ENCODE peak calls at places on chromosomes 3 and 15, in nine cellular contexts. P, Y, E, J, U, R, D, B and X are unnamed samples.

GRCh38 chr15:90558182-90558581 is 28.5 kb downstream of the CRTC3 start:
- DNase-seq in P (no peak), Y (no peak), E (no peak), J (no peak), U (no peak), R (peak; percentile 43), D (no peak), B (no peak), X (no peak)

GRCh38 chr3:107426223-107426622 is 49.0 kb downstream of the CCDC54 start:
- DNase-seq in P (no peak), Y (no peak), E (no peak), J (no peak), U (no peak), R (no peak), D (no peak), B (no peak), X (no peak)

GRCh38 chr3:190577225-190577624 is 63.3 kb downstream of the IL1RAP start:
- DNase-seq in P (no peak), Y (no peak), E (no peak), J (no peak), U (no peak), R (no peak), D (no peak), B (no peak), X (no peak)

GRCh38 chr3:3665961-3666640 is 133.1 kb upstream of the LRRN1 start:
- DNase-seq in P (no peak), Y (no peak), E (no peak), J (no peak), U (no peak), R (no peak), D (no peak), B (no peak), X (no peak)

GRCh38 chr15:101014921-101015841 is 96.0 kb downstream of the LRRK1 start:
- DNase-seq in P (peak; percentile 42), Y (no peak), E (peak; percentile 82), J (peak; percentile 42), U (peak; percentile 29), R (peak; percentile 72), D (no peak), B (peak; percentile 72), X (peak; percentile 32)

GRCh38 chr3:179189764-179190163 is 41.6 kb downstream of the PIK3CA start:
- DNase-seq in P (no peak), Y (no peak), E (peak; percentile 81), J (no peak), U (no peak), R (no peak), D (peak; percentile 54), B (no peak), X (no peak)

GRCh38 chr3:171055336-171056178 is 29.0 kb upstream of the SLC2A2 start:
- DNase-seq in P (no peak), Y (peak; percentile 96), E (peak; percentile 60), J (no peak), U (no peak), R (no peak), D (no peak), B (no peak), X (peak; percentile 13)

GRCh38 chr3:170476291-170476690 is 57.6 kb downstream of the CLDN11 start:
- DNase-seq in P (no peak), Y (peak; percentile 47), E (no peak), J (peak; percentile 41), U (no peak), R (no peak), D (no peak), B (peak; percentile 77), X (no peak)

GRCh38 chr15:40340038-40340739 is 550 bp downstream of the CCDC9B start:
- DNase-seq in P (no peak), Y (no peak), E (peak; percentile 82), J (peak; percentile 38), U (no peak), R (peak; percentile 87), D (no peak), B (no peak), X (no peak)

GRCh38 chr3:107734317-107734716 is 211.6 kb downstream of the BBX start:
- DNase-seq in P (no peak), Y (no peak), E (no peak), J (no peak), U (no peak), R (no peak), D (no peak), B (no peak), X (no peak)

GRCh38 chr3:175608351-175608750 is 749.2 kb downstream of the NAALADL2 start:
- DNase-seq in P (no peak), Y (no peak), E (no peak), J (no peak), U (no peak), R (no peak), D (no peak), B (no peak), X (no peak)

GRCh38 chr3:174884776-174885568 is 25.8 kb downstream of the NAALADL2 start:
- DNase-seq in P (no peak), Y (no peak), E (no peak), J (no peak), U (no peak), R (no peak), D (no peak), B (peak; percentile 34), X (no peak)

GRCh38 chr3:136624894-136625815 is 127.0 kb downstream of the STAG1 start:
- DNase-seq in P (no peak), Y (peak; percentile 92), E (peak; percentile 20), J (no peak), U (no peak), R (no peak), D (no peak), B (peak; percentile 97), X (peak; percentile 71)

GRCh38 chr3:115436767-115437301 is 186.5 kb upstream of the GAP43 start:
- DNase-seq in P (no peak), Y (peak; percentile 48), E (peak; percentile 97), J (peak; percentile 75), U (no peak), R (no peak), D (peak; percentile 66), B (peak; percentile 91), X (peak; percentile 24)

GRCh38 chr3:112111785-112112402 is 21.2 kb downstream of the GCSAM start:
- DNase-seq in P (peak; percentile 76), Y (peak; percentile 70), E (peak; percentile 84), J (no peak), U (peak; percentile 16), R (no peak), D (peak; percentile 32), B (peak; percentile 83), X (peak; percentile 46)

GRCh38 chr15:58546635-58547627 is 115.1 kb downstream of the LIPC start:
- DNase-seq in P (no peak), Y (peak; percentile 97), E (peak; percentile 91), J (peak; percentile 74), U (no peak), R (no peak), D (peak; percentile 62), B (peak; percentile 81), X (peak; percentile 76)

GRCh38 chr3:78666458-78666800 is 1101.4 kb downstream of the ROBO1 start:
- DNase-seq in P (no peak), Y (peak; percentile 73), E (peak; percentile 16), J (no peak), U (no peak), R (no peak), D (no peak), B (no peak), X (no peak)

GRCh38 chr3:149908558-149908957 is 62.1 kb downstream of the PFN2 start:
- DNase-seq in P (no peak), Y (no peak), E (no peak), J (no peak), U (no peak), R (no peak), D (no peak), B (no peak), X (no peak)

GRCh38 chr15:89486726-89487050 is 9.7 kb downstream of the RHCG start:
- DNase-seq in P (no peak), Y (no peak), E (no peak), J (no peak), U (no peak), R (no peak), D (no peak), B (peak; percentile 31), X (no peak)

GRCh38 chr3:62167566-62168262 is 205.6 kb downstream of the FEZF2 start:
- DNase-seq in P (no peak), Y (no peak), E (no peak), J (no peak), U (no peak), R (no peak), D (no peak), B (no peak), X (no peak)

GRCh38 chr3:110625126-110625798 is 446.4 kb upstream of the NECTIN3 start:
- DNase-seq in P (no peak), Y (no peak), E (no peak), J (no peak), U (no peak), R (no peak), D (no peak), B (peak; percentile 89), X (no peak)

GRCh38 chr15:46034755-46035154 is 399.9 kb downstream of the SQOR start:
- DNase-seq in P (no peak), Y (no peak), E (no peak), J (no peak), U (no peak), R (no peak), D (no peak), B (no peak), X (no peak)

GRCh38 chr3:194984624-194985023 is 286.3 kb downstream of the XXYLT1 start:
- DNase-seq in P (no peak), Y (no peak), E (no peak), J (no peak), U (no peak), R (no peak), D (no peak), B (no peak), X (no peak)

GRCh38 chr3:143170043-143170442 is 50.5 kb downstream of the CHST2 start:
- DNase-seq in P (no peak), Y (no peak), E (no peak), J (no peak), U (no peak), R (no peak), D (no peak), B (no peak), X (no peak)

GRCh38 chr15:68042156-68042854 is 11.8 kb upstream of the PIAS1 start:
- DNase-seq in P (no peak), Y (no peak), E (no peak), J (no peak), U (no peak), R (no peak), D (no peak), B (no peak), X (no peak)

GRCh38 chr3:166900866-166901577 is 479.1 kb downstream of the ZBBX start:
- DNase-seq in P (no peak), Y (no peak), E (no peak), J (no peak), U (no peak), R (no peak), D (no peak), B (no peak), X (no peak)

GRCh38 chr15:41544650-41545015 is 576 bp upstream of the RPAP1 start:
- DNase-seq in P (no peak), Y (no peak), E (no peak), J (no peak), U (no peak), R (peak; percentile 32), D (no peak), B (no peak), X (no peak)